ENCODE peak calls at places on chromosome 9, in eight cellular contexts. One of them, this sample, is unnamed.

GRCh38 chr9:14671327-14671840 is 21.8 kb downstream of the ZDHHC21 start:
- DNase-seq in spleen: no peak
- DNase-seq in nucleus accumbens: no peak
- DNase-seq in tibial nerve: no peak
- DNase-seq in myocyte: no peak
- DNase-seq in fibroblast of the conjunctiva: no peak
- DNase-seq in GM19239: no peak
- DNase-seq in HTR-8/SVneo: no peak
- DNase-seq in this sample: no peak

GRCh38 chr9:130172161-130172857 is at the start of gene NCS1:
- DNase-seq in spleen: no peak
- DNase-seq in nucleus accumbens: peak; percentile 66
- DNase-seq in tibial nerve: peak; percentile 34
- DNase-seq in myocyte: peak; percentile 75
- DNase-seq in fibroblast of the conjunctiva: peak; percentile 26
- DNase-seq in GM19239: peak; percentile 61
- DNase-seq in HTR-8/SVneo: peak; percentile 76
- DNase-seq in this sample: no peak

GRCh38 chr9:14314929-14315753 is 1.2 kb upstream of the NFIB start:
- DNase-seq in spleen: peak; percentile 85
- DNase-seq in nucleus accumbens: peak; percentile 79
- DNase-seq in tibial nerve: peak; percentile 85
- DNase-seq in myocyte: peak; percentile 82
- DNase-seq in fibroblast of the conjunctiva: peak; percentile 88
- DNase-seq in GM19239: peak; percentile 36
- DNase-seq in HTR-8/SVneo: peak; percentile 38
- DNase-seq in this sample: no peak

GRCh38 chr9:117413346-117414219 is 1.3 kb downstream of the ASTN2 start:
- DNase-seq in spleen: no peak
- DNase-seq in nucleus accumbens: no peak
- DNase-seq in tibial nerve: no peak
- DNase-seq in myocyte: peak; percentile 27
- DNase-seq in fibroblast of the conjunctiva: no peak
- DNase-seq in GM19239: no peak
- DNase-seq in HTR-8/SVneo: no peak
- DNase-seq in this sample: no peak

GRCh38 chr9:116156621-116157314 is 3.2 kb downstream of the PAPPA start:
- DNase-seq in spleen: no peak
- DNase-seq in nucleus accumbens: no peak
- DNase-seq in tibial nerve: peak; percentile 32
- DNase-seq in myocyte: peak; percentile 78
- DNase-seq in fibroblast of the conjunctiva: peak; percentile 75
- DNase-seq in GM19239: no peak
- DNase-seq in HTR-8/SVneo: no peak
- DNase-seq in this sample: no peak

GRCh38 chr9:4739587-4740372 is 1.2 kb downstream of the AK3 start:
- DNase-seq in spleen: no peak
- DNase-seq in nucleus accumbens: no peak
- DNase-seq in tibial nerve: no peak
- DNase-seq in myocyte: peak; percentile 32
- DNase-seq in fibroblast of the conjunctiva: no peak
- DNase-seq in GM19239: no peak
- DNase-seq in HTR-8/SVneo: no peak
- DNase-seq in this sample: no peak

GRCh38 chr9:94869415-94869838 is 142.9 kb downstream of the AOPEP start:
- DNase-seq in spleen: no peak
- DNase-seq in nucleus accumbens: no peak
- DNase-seq in tibial nerve: no peak
- DNase-seq in myocyte: peak; percentile 85
- DNase-seq in fibroblast of the conjunctiva: no peak
- DNase-seq in GM19239: no peak
- DNase-seq in HTR-8/SVneo: no peak
- DNase-seq in this sample: no peak

GRCh38 chr9:36847781-36848673 is 186.0 kb downstream of the PAX5 start:
- DNase-seq in spleen: no peak
- DNase-seq in nucleus accumbens: no peak
- DNase-seq in tibial nerve: no peak
- DNase-seq in myocyte: peak; percentile 2
- DNase-seq in fibroblast of the conjunctiva: no peak
- DNase-seq in GM19239: no peak
- DNase-seq in HTR-8/SVneo: no peak
- DNase-seq in this sample: no peak

GRCh38 chr9:93209576-93210323 is 25.8 kb downstream of the WNK2 start:
- DNase-seq in spleen: no peak
- DNase-seq in nucleus accumbens: no peak
- DNase-seq in tibial nerve: no peak
- DNase-seq in myocyte: no peak
- DNase-seq in fibroblast of the conjunctiva: no peak
- DNase-seq in GM19239: no peak
- DNase-seq in HTR-8/SVneo: no peak
- DNase-seq in this sample: no peak

GRCh38 chr9:105338308-105338707 is 93.9 kb downstream of the SLC44A1 start:
- DNase-seq in spleen: no peak
- DNase-seq in nucleus accumbens: no peak
- DNase-seq in tibial nerve: no peak
- DNase-seq in myocyte: no peak
- DNase-seq in fibroblast of the conjunctiva: no peak
- DNase-seq in GM19239: no peak
- DNase-seq in HTR-8/SVneo: no peak
- DNase-seq in this sample: no peak

GRCh38 chr9:3956081-3956701 is 343.7 kb downstream of the GLIS3 start:
- DNase-seq in spleen: no peak
- DNase-seq in nucleus accumbens: no peak
- DNase-seq in tibial nerve: no peak
- DNase-seq in myocyte: peak; percentile 18
- DNase-seq in fibroblast of the conjunctiva: no peak
- DNase-seq in GM19239: no peak
- DNase-seq in HTR-8/SVneo: no peak
- DNase-seq in this sample: no peak

GRCh38 chr9:94881023-94881422 is 154.5 kb downstream of the AOPEP start:
- DNase-seq in spleen: no peak
- DNase-seq in nucleus accumbens: no peak
- DNase-seq in tibial nerve: no peak
- DNase-seq in myocyte: no peak
- DNase-seq in fibroblast of the conjunctiva: no peak
- DNase-seq in GM19239: no peak
- DNase-seq in HTR-8/SVneo: no peak
- DNase-seq in this sample: no peak

GRCh38 chr9:92657296-92658094 is 12.4 kb downstream of the IPPK start:
- DNase-seq in spleen: peak; percentile 79
- DNase-seq in nucleus accumbens: no peak
- DNase-seq in tibial nerve: no peak
- DNase-seq in myocyte: peak; percentile 54
- DNase-seq in fibroblast of the conjunctiva: no peak
- DNase-seq in GM19239: no peak
- DNase-seq in HTR-8/SVneo: no peak
- DNase-seq in this sample: no peak

GRCh38 chr9:93467462-93467861 is 14.1 kb upstream of the FAM120AOS start:
- DNase-seq in spleen: no peak
- DNase-seq in nucleus accumbens: no peak
- DNase-seq in tibial nerve: no peak
- DNase-seq in myocyte: no peak
- DNase-seq in fibroblast of the conjunctiva: no peak
- DNase-seq in GM19239: no peak
- DNase-seq in HTR-8/SVneo: no peak
- DNase-seq in this sample: no peak

GRCh38 chr9:70883056-70883455 is 238.4 kb downstream of the TRPM3 start:
- DNase-seq in spleen: no peak
- DNase-seq in nucleus accumbens: no peak
- DNase-seq in tibial nerve: no peak
- DNase-seq in myocyte: peak; percentile 41
- DNase-seq in fibroblast of the conjunctiva: no peak
- DNase-seq in GM19239: no peak
- DNase-seq in HTR-8/SVneo: no peak
- DNase-seq in this sample: no peak

GRCh38 chr9:94928696-94929372 is 202.3 kb downstream of the AOPEP start:
- DNase-seq in spleen: no peak
- DNase-seq in nucleus accumbens: no peak
- DNase-seq in tibial nerve: no peak
- DNase-seq in myocyte: no peak
- DNase-seq in fibroblast of the conjunctiva: no peak
- DNase-seq in GM19239: no peak
- DNase-seq in HTR-8/SVneo: no peak
- DNase-seq in this sample: no peak

GRCh38 chr9:70924380-70924779 is 197.0 kb downstream of the TRPM3 start:
- DNase-seq in spleen: no peak
- DNase-seq in nucleus accumbens: no peak
- DNase-seq in tibial nerve: no peak
- DNase-seq in myocyte: peak; percentile 34
- DNase-seq in fibroblast of the conjunctiva: peak; percentile 84
- DNase-seq in GM19239: no peak
- DNase-seq in HTR-8/SVneo: peak; percentile 5
- DNase-seq in this sample: no peak

GRCh38 chr9:130245474-130245873 is 20.1 kb upstream of the HMCN2 start:
- DNase-seq in spleen: no peak
- DNase-seq in nucleus accumbens: no peak
- DNase-seq in tibial nerve: no peak
- DNase-seq in myocyte: no peak
- DNase-seq in fibroblast of the conjunctiva: no peak
- DNase-seq in GM19239: no peak
- DNase-seq in HTR-8/SVneo: no peak
- DNase-seq in this sample: no peak

GRCh38 chr9:124949387-124949786 is 8.5 kb upstream of the GOLGA1 start:
- DNase-seq in spleen: no peak
- DNase-seq in nucleus accumbens: no peak
- DNase-seq in tibial nerve: no peak
- DNase-seq in myocyte: no peak
- DNase-seq in fibroblast of the conjunctiva: no peak
- DNase-seq in GM19239: no peak
- DNase-seq in HTR-8/SVneo: no peak
- DNase-seq in this sample: no peak

GRCh38 chr9:2013688-2014087 is 1.5 kb upstream of the SMARCA2 start:
- DNase-seq in spleen: no peak
- DNase-seq in nucleus accumbens: no peak
- DNase-seq in tibial nerve: no peak
- DNase-seq in myocyte: no peak
- DNase-seq in fibroblast of the conjunctiva: no peak
- DNase-seq in GM19239: no peak
- DNase-seq in HTR-8/SVneo: no peak
- DNase-seq in this sample: no peak

GRCh38 chr9:110526426-110526825 is 53.1 kb downstream of the SVEP1 start:
- DNase-seq in spleen: no peak
- DNase-seq in nucleus accumbens: no peak
- DNase-seq in tibial nerve: no peak
- DNase-seq in myocyte: no peak
- DNase-seq in fibroblast of the conjunctiva: peak; percentile 89
- DNase-seq in GM19239: no peak
- DNase-seq in HTR-8/SVneo: no peak
- DNase-seq in this sample: no peak

GRCh38 chr9:106872641-106873040 is 9.7 kb downstream of the ZNF462 start:
- DNase-seq in spleen: no peak
- DNase-seq in nucleus accumbens: no peak
- DNase-seq in tibial nerve: no peak
- DNase-seq in myocyte: no peak
- DNase-seq in fibroblast of the conjunctiva: no peak
- DNase-seq in GM19239: no peak
- DNase-seq in HTR-8/SVneo: no peak
- DNase-seq in this sample: no peak

GRCh38 chr9:33840381-33840780 is 23.4 kb downstream of the UBE2R2 start:
- DNase-seq in spleen: no peak
- DNase-seq in nucleus accumbens: no peak
- DNase-seq in tibial nerve: no peak
- DNase-seq in myocyte: no peak
- DNase-seq in fibroblast of the conjunctiva: no peak
- DNase-seq in GM19239: no peak
- DNase-seq in HTR-8/SVneo: no peak
- DNase-seq in this sample: no peak

GRCh38 chr9:137462396-137463193 is 3.5 kb upstream of the NSMF start:
- DNase-seq in spleen: no peak
- DNase-seq in nucleus accumbens: no peak
- DNase-seq in tibial nerve: no peak
- DNase-seq in myocyte: no peak
- DNase-seq in fibroblast of the conjunctiva: no peak
- DNase-seq in GM19239: no peak
- DNase-seq in HTR-8/SVneo: no peak
- DNase-seq in this sample: no peak

GRCh38 chr9:2764371-2764770 is 47.1 kb downstream of the KCNV2 start:
- DNase-seq in spleen: no peak
- DNase-seq in nucleus accumbens: no peak
- DNase-seq in tibial nerve: no peak
- DNase-seq in myocyte: peak; percentile 37
- DNase-seq in fibroblast of the conjunctiva: no peak
- DNase-seq in GM19239: no peak
- DNase-seq in HTR-8/SVneo: no peak
- DNase-seq in this sample: peak; percentile 52

GRCh38 chr9:96253059-96253696 is 48.8 kb downstream of the HSD17B3 start:
- DNase-seq in spleen: no peak
- DNase-seq in nucleus accumbens: no peak
- DNase-seq in tibial nerve: no peak
- DNase-seq in myocyte: no peak
- DNase-seq in fibroblast of the conjunctiva: no peak
- DNase-seq in GM19239: no peak
- DNase-seq in HTR-8/SVneo: no peak
- DNase-seq in this sample: no peak

GRCh38 chr9:5430912-5431311 is 6.8 kb downstream of the PLGRKT start:
- DNase-seq in spleen: no peak
- DNase-seq in nucleus accumbens: no peak
- DNase-seq in tibial nerve: no peak
- DNase-seq in myocyte: no peak
- DNase-seq in fibroblast of the conjunctiva: no peak
- DNase-seq in GM19239: no peak
- DNase-seq in HTR-8/SVneo: no peak
- DNase-seq in this sample: no peak

GRCh38 chr9:90774682-90775081 is 26.9 kb upstream of the SYK start:
- DNase-seq in spleen: peak; percentile 83
- DNase-seq in nucleus accumbens: no peak
- DNase-seq in tibial nerve: no peak
- DNase-seq in myocyte: peak; percentile 1
- DNase-seq in fibroblast of the conjunctiva: no peak
- DNase-seq in GM19239: peak; percentile 41
- DNase-seq in HTR-8/SVneo: no peak
- DNase-seq in this sample: peak; percentile 54

GRCh38 chr9:91639054-91639453 is 215.4 kb upstream of the NFIL3 start:
- DNase-seq in spleen: no peak
- DNase-seq in nucleus accumbens: no peak
- DNase-seq in tibial nerve: no peak
- DNase-seq in myocyte: no peak
- DNase-seq in fibroblast of the conjunctiva: no peak
- DNase-seq in GM19239: no peak
- DNase-seq in HTR-8/SVneo: no peak
- DNase-seq in this sample: no peak

GRCh38 chr9:81574399-81574798 is 114.9 kb downstream of the TLE1 start:
- DNase-seq in spleen: no peak
- DNase-seq in nucleus accumbens: no peak
- DNase-seq in tibial nerve: no peak
- DNase-seq in myocyte: peak; percentile 65
- DNase-seq in fibroblast of the conjunctiva: no peak
- DNase-seq in GM19239: no peak
- DNase-seq in HTR-8/SVneo: no peak
- DNase-seq in this sample: no peak

GRCh38 chr9:80410106-80410505 is 838.3 kb downstream of the TLE4 start:
- DNase-seq in spleen: no peak
- DNase-seq in nucleus accumbens: peak; percentile 6
- DNase-seq in tibial nerve: no peak
- DNase-seq in myocyte: peak; percentile 6
- DNase-seq in fibroblast of the conjunctiva: peak; percentile 3
- DNase-seq in GM19239: no peak
- DNase-seq in HTR-8/SVneo: no peak
- DNase-seq in this sample: no peak

GRCh38 chr9:347667-348292 is 133.1 kb downstream of the DOCK8 start:
- DNase-seq in spleen: no peak
- DNase-seq in nucleus accumbens: no peak
- DNase-seq in tibial nerve: peak; percentile 14
- DNase-seq in myocyte: peak; percentile 68
- DNase-seq in fibroblast of the conjunctiva: peak; percentile 6
- DNase-seq in GM19239: no peak
- DNase-seq in HTR-8/SVneo: peak; percentile 27
- DNase-seq in this sample: no peak

GRCh38 chr9:34610434-34611206 is 1.3 kb downstream of the RPP25L start:
- DNase-seq in spleen: peak; percentile 82
- DNase-seq in nucleus accumbens: no peak
- DNase-seq in tibial nerve: no peak
- DNase-seq in myocyte: no peak
- DNase-seq in fibroblast of the conjunctiva: no peak
- DNase-seq in GM19239: no peak
- DNase-seq in HTR-8/SVneo: no peak
- DNase-seq in this sample: peak; percentile 11

GRCh38 chr9:98095401-98095800 is 23.6 kb downstream of the TRIM14 start:
- DNase-seq in spleen: no peak
- DNase-seq in nucleus accumbens: no peak
- DNase-seq in tibial nerve: no peak
- DNase-seq in myocyte: no peak
- DNase-seq in fibroblast of the conjunctiva: no peak
- DNase-seq in GM19239: no peak
- DNase-seq in HTR-8/SVneo: no peak
- DNase-seq in this sample: no peak